ENCODE peak calls at places on chromosomes 1 and 21, in ten cellular contexts. One of them, this sample, is unnamed.

GRCh38 chr21:30257773-30258172 is 25.0 kb downstream of the KRTAP24-1 start:
- DNase-seq in vagina: no peak
- DNase-seq in CD8-positive, alpha-beta T cell: no peak
- DNase-seq in heart left ventricle: no peak
- DNase-seq in fibroblast of lung: peak
- DNase-seq in SJSA1: peak
- DNase-seq in mammary epithelial cell: peak
- DNase-seq in heart right ventricle: no peak
- DNase-seq in caudate nucleus: no peak
- DNase-seq in kidney: no peak
- DNase-seq in this sample: no peak

GRCh38 chr1:110647254-110647891 is 27.4 kb downstream of the KCNA3 start:
- DNase-seq in vagina: no peak
- DNase-seq in CD8-positive, alpha-beta T cell: no peak
- DNase-seq in heart left ventricle: no peak
- DNase-seq in fibroblast of lung: peak
- DNase-seq in SJSA1: no peak
- DNase-seq in mammary epithelial cell: no peak
- DNase-seq in heart right ventricle: no peak
- DNase-seq in caudate nucleus: no peak
- DNase-seq in kidney: no peak
- DNase-seq in this sample: no peak

GRCh38 chr1:212699104-212699838 is 369 bp downstream of the BATF3 start:
- DNase-seq in vagina: peak
- DNase-seq in CD8-positive, alpha-beta T cell: peak
- DNase-seq in heart left ventricle: peak
- DNase-seq in fibroblast of lung: peak
- DNase-seq in SJSA1: peak
- DNase-seq in mammary epithelial cell: no peak
- DNase-seq in heart right ventricle: peak
- DNase-seq in caudate nucleus: no peak
- DNase-seq in kidney: peak
- DNase-seq in this sample: no peak

GRCh38 chr1:179091691-179092165 is 9.9 kb downstream of the TOR3A start:
- DNase-seq in vagina: no peak
- DNase-seq in CD8-positive, alpha-beta T cell: no peak
- DNase-seq in heart left ventricle: no peak
- DNase-seq in fibroblast of lung: peak
- DNase-seq in SJSA1: no peak
- DNase-seq in mammary epithelial cell: peak
- DNase-seq in heart right ventricle: peak
- DNase-seq in caudate nucleus: no peak
- DNase-seq in kidney: peak
- DNase-seq in this sample: no peak

GRCh38 chr1:225299624-225300023 is 128.2 kb downstream of the LBR start:
- DNase-seq in vagina: no peak
- DNase-seq in CD8-positive, alpha-beta T cell: no peak
- DNase-seq in heart left ventricle: no peak
- DNase-seq in fibroblast of lung: no peak
- DNase-seq in SJSA1: no peak
- DNase-seq in mammary epithelial cell: peak
- DNase-seq in heart right ventricle: no peak
- DNase-seq in caudate nucleus: no peak
- DNase-seq in kidney: no peak
- DNase-seq in this sample: no peak

GRCh38 chr1:158146165-158146564 is 34.5 kb upstream of the CD1D start:
- DNase-seq in vagina: no peak
- DNase-seq in CD8-positive, alpha-beta T cell: no peak
- DNase-seq in heart left ventricle: no peak
- DNase-seq in fibroblast of lung: peak
- DNase-seq in SJSA1: no peak
- DNase-seq in mammary epithelial cell: peak
- DNase-seq in heart right ventricle: no peak
- DNase-seq in caudate nucleus: no peak
- DNase-seq in kidney: no peak
- DNase-seq in this sample: no peak

GRCh38 chr1:22976461-22977243 is 4.0 kb upstream of the LACTBL1 start:
- DNase-seq in vagina: no peak
- DNase-seq in CD8-positive, alpha-beta T cell: peak
- DNase-seq in heart left ventricle: no peak
- DNase-seq in fibroblast of lung: peak
- DNase-seq in SJSA1: peak
- DNase-seq in mammary epithelial cell: peak
- DNase-seq in heart right ventricle: peak
- DNase-seq in caudate nucleus: peak
- DNase-seq in kidney: peak
- DNase-seq in this sample: no peak

GRCh38 chr1:203269654-203270020 is 35.7 kb upstream of the BTG2 start:
- DNase-seq in vagina: no peak
- DNase-seq in CD8-positive, alpha-beta T cell: no peak
- DNase-seq in heart left ventricle: no peak
- DNase-seq in fibroblast of lung: no peak
- DNase-seq in SJSA1: no peak
- DNase-seq in mammary epithelial cell: no peak
- DNase-seq in heart right ventricle: no peak
- DNase-seq in caudate nucleus: no peak
- DNase-seq in kidney: no peak
- DNase-seq in this sample: no peak

GRCh38 chr21:34195365-34195764 is 122.0 kb downstream of the MRPS6 start:
- DNase-seq in vagina: no peak
- DNase-seq in CD8-positive, alpha-beta T cell: no peak
- DNase-seq in heart left ventricle: no peak
- DNase-seq in fibroblast of lung: no peak
- DNase-seq in SJSA1: no peak
- DNase-seq in mammary epithelial cell: no peak
- DNase-seq in heart right ventricle: no peak
- DNase-seq in caudate nucleus: no peak
- DNase-seq in kidney: no peak
- DNase-seq in this sample: no peak

GRCh38 chr21:34199121-34199910 is 125.9 kb downstream of the MRPS6 start:
- DNase-seq in vagina: no peak
- DNase-seq in CD8-positive, alpha-beta T cell: no peak
- DNase-seq in heart left ventricle: no peak
- DNase-seq in fibroblast of lung: no peak
- DNase-seq in SJSA1: no peak
- DNase-seq in mammary epithelial cell: no peak
- DNase-seq in heart right ventricle: no peak
- DNase-seq in caudate nucleus: no peak
- DNase-seq in kidney: no peak
- DNase-seq in this sample: no peak

GRCh38 chr21:34198232-34199120 is 125.1 kb downstream of the MRPS6 start:
- DNase-seq in vagina: no peak
- DNase-seq in CD8-positive, alpha-beta T cell: peak
- DNase-seq in heart left ventricle: no peak
- DNase-seq in fibroblast of lung: no peak
- DNase-seq in SJSA1: no peak
- DNase-seq in mammary epithelial cell: no peak
- DNase-seq in heart right ventricle: no peak
- DNase-seq in caudate nucleus: no peak
- DNase-seq in kidney: no peak
- DNase-seq in this sample: no peak

GRCh38 chr21:34196996-34197395 is 123.6 kb downstream of the MRPS6 start:
- DNase-seq in vagina: no peak
- DNase-seq in CD8-positive, alpha-beta T cell: no peak
- DNase-seq in heart left ventricle: no peak
- DNase-seq in fibroblast of lung: no peak
- DNase-seq in SJSA1: no peak
- DNase-seq in mammary epithelial cell: no peak
- DNase-seq in heart right ventricle: no peak
- DNase-seq in caudate nucleus: no peak
- DNase-seq in kidney: no peak
- DNase-seq in this sample: no peak

DNA sequence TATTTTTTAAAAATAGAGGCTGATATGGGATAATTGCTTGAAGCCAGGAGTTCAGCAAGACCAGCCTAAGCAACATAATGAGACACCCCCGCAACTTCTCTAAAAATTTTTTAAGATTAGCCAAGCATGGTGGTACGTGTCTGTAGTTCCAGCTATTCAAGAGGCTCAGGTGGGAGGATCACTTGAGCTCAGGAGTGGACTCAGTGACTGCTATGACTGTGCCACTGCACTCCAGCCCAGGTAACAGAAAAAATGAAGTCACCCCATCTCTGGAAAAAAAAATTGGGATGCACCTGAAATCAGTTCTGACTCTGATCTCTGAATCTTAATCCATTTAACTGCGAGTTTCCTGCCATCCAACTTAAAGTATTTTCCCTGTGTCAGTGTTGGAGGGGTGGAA is 124.2 kb downstream of the MRPS6 start:
- DNase-seq in vagina: no peak
- DNase-seq in CD8-positive, alpha-beta T cell: no peak
- DNase-seq in heart left ventricle: no peak
- DNase-seq in fibroblast of lung: no peak
- DNase-seq in SJSA1: no peak
- DNase-seq in mammary epithelial cell: no peak
- DNase-seq in heart right ventricle: no peak
- DNase-seq in caudate nucleus: no peak
- DNase-seq in kidney: no peak
- DNase-seq in this sample: no peak
- H3K27ac ChIP-seq in vagina: no peak
- H3K27ac ChIP-seq in CD8-positive, alpha-beta T cell: no peak
- H3K27ac ChIP-seq in heart left ventricle: no peak
- H3K27ac ChIP-seq in fibroblast of lung: no peak
- H3K27ac ChIP-seq in SJSA1: no peak
- H3K27ac ChIP-seq in mammary epithelial cell: no peak
- H3K27ac ChIP-seq in heart right ventricle: no peak
- H3K27ac ChIP-seq in caudate nucleus: no peak
- H3K27ac ChIP-seq in kidney: no peak
- H3K27ac ChIP-seq in this sample: no peak

DNA sequence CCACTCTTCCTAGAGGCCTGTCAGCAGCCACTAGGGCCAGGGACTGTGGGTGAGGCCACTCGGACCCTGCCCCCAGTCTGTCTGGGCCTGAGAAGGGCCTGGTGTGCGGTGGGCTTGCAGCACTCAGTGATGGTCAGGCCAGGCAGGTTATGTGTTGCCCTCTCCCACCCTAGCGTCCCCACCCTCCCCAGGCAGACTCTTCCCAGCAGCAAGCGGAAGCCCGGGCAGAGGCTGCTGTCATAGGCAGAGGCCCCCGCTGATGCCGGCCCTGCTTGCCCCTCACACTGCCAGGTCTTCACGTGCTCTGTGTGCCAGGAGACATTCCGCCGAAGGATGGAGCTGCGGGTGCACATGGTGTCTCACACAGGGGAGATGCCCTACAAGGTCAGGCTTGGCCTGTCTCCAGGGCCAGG is 6.6 kb downstream of the ZBTB48 start:
- DNase-seq in vagina: no peak
- DNase-seq in CD8-positive, alpha-beta T cell: no peak
- DNase-seq in heart left ventricle: no peak
- DNase-seq in fibroblast of lung: no peak
- DNase-seq in SJSA1: no peak
- DNase-seq in mammary epithelial cell: no peak
- DNase-seq in heart right ventricle: no peak
- DNase-seq in caudate nucleus: no peak
- DNase-seq in kidney: no peak
- DNase-seq in this sample: no peak
- H3K27ac ChIP-seq in vagina: no peak
- H3K27ac ChIP-seq in CD8-positive, alpha-beta T cell: no peak
- H3K27ac ChIP-seq in heart left ventricle: peak
- H3K27ac ChIP-seq in fibroblast of lung: no peak
- H3K27ac ChIP-seq in SJSA1: no peak
- H3K27ac ChIP-seq in mammary epithelial cell: no peak
- H3K27ac ChIP-seq in heart right ventricle: peak
- H3K27ac ChIP-seq in caudate nucleus: peak
- H3K27ac ChIP-seq in kidney: no peak
- H3K27ac ChIP-seq in this sample: no peak

GRCh38 chr1:201715801-201716741 is 112.9 kb upstream of the IPO9 start:
- DNase-seq in vagina: no peak
- DNase-seq in CD8-positive, alpha-beta T cell: no peak
- DNase-seq in heart left ventricle: peak
- DNase-seq in fibroblast of lung: no peak
- DNase-seq in SJSA1: no peak
- DNase-seq in mammary epithelial cell: no peak
- DNase-seq in heart right ventricle: no peak
- DNase-seq in caudate nucleus: no peak
- DNase-seq in kidney: no peak
- DNase-seq in this sample: no peak
- H3K27ac ChIP-seq in vagina: peak
- H3K27ac ChIP-seq in CD8-positive, alpha-beta T cell: no peak
- H3K27ac ChIP-seq in heart left ventricle: peak
- H3K27ac ChIP-seq in fibroblast of lung: peak
- H3K27ac ChIP-seq in SJSA1: peak
- H3K27ac ChIP-seq in mammary epithelial cell: no peak
- H3K27ac ChIP-seq in heart right ventricle: peak
- H3K27ac ChIP-seq in caudate nucleus: peak
- H3K27ac ChIP-seq in kidney: peak
- H3K27ac ChIP-seq in this sample: peak

DNA sequence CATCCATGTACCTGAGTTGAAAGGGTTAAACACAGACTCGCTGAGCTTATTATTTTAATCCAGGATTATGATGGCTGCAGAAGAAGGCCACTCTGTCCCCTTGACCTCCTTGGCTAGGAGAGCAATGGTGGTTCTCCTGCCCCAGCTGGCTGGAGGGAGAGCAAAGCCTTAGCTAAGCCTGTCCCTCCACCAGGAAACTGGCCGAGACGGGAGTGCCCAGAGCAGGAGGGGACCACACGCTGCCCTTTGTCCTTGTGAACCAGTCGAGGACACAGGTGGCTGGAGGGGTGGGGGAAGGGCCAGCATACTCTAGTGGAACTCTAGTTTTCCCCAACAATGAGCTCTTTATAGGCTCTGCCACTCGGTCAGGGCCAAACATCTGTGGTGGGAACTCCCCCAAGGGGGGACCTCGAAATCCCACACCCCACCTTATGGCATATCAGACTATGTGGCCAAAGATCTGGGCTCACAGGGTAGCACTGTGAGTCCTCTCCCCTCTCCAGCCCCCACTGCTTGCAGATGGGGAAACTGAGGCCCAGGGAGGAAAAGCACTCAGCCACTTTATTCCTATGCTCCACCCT is 12.9 kb downstream of the KIAA1614 start:
- DNase-seq in vagina: no peak
- DNase-seq in CD8-positive, alpha-beta T cell: no peak
- DNase-seq in heart left ventricle: no peak
- DNase-seq in fibroblast of lung: no peak
- DNase-seq in SJSA1: no peak
- DNase-seq in mammary epithelial cell: no peak
- DNase-seq in heart right ventricle: peak
- DNase-seq in caudate nucleus: peak
- DNase-seq in kidney: peak
- DNase-seq in this sample: peak
- H3K27ac ChIP-seq in vagina: peak
- H3K27ac ChIP-seq in CD8-positive, alpha-beta T cell: no peak
- H3K27ac ChIP-seq in heart left ventricle: peak
- H3K27ac ChIP-seq in fibroblast of lung: no peak
- H3K27ac ChIP-seq in SJSA1: no peak
- H3K27ac ChIP-seq in mammary epithelial cell: no peak
- H3K27ac ChIP-seq in heart right ventricle: peak
- H3K27ac ChIP-seq in caudate nucleus: peak
- H3K27ac ChIP-seq in kidney: peak
- H3K27ac ChIP-seq in this sample: peak

GRCh38 chr1:8477199-8477982 is 159.5 kb downstream of the SLC45A1 start:
- DNase-seq in vagina: no peak
- DNase-seq in CD8-positive, alpha-beta T cell: no peak
- DNase-seq in heart left ventricle: no peak
- DNase-seq in fibroblast of lung: no peak
- DNase-seq in SJSA1: no peak
- DNase-seq in mammary epithelial cell: no peak
- DNase-seq in heart right ventricle: no peak
- DNase-seq in caudate nucleus: no peak
- DNase-seq in kidney: no peak
- DNase-seq in this sample: no peak
- H3K27ac ChIP-seq in vagina: peak
- H3K27ac ChIP-seq in CD8-positive, alpha-beta T cell: no peak
- H3K27ac ChIP-seq in heart left ventricle: no peak
- H3K27ac ChIP-seq in fibroblast of lung: peak
- H3K27ac ChIP-seq in SJSA1: no peak
- H3K27ac ChIP-seq in mammary epithelial cell: no peak
- H3K27ac ChIP-seq in heart right ventricle: no peak
- H3K27ac ChIP-seq in caudate nucleus: no peak
- H3K27ac ChIP-seq in kidney: no peak
- H3K27ac ChIP-seq in this sample: no peak

GRCh38 chr1:64019818-64020217 is 183.6 kb upstream of the UBE2U start:
- DNase-seq in vagina: no peak
- DNase-seq in CD8-positive, alpha-beta T cell: no peak
- DNase-seq in heart left ventricle: no peak
- DNase-seq in fibroblast of lung: peak
- DNase-seq in SJSA1: peak
- DNase-seq in mammary epithelial cell: peak
- DNase-seq in heart right ventricle: no peak
- DNase-seq in caudate nucleus: no peak
- DNase-seq in kidney: no peak
- DNase-seq in this sample: no peak
- H3K27ac ChIP-seq in vagina: peak
- H3K27ac ChIP-seq in CD8-positive, alpha-beta T cell: no peak
- H3K27ac ChIP-seq in heart left ventricle: no peak
- H3K27ac ChIP-seq in fibroblast of lung: peak
- H3K27ac ChIP-seq in SJSA1: peak
- H3K27ac ChIP-seq in mammary epithelial cell: no peak
- H3K27ac ChIP-seq in heart right ventricle: peak
- H3K27ac ChIP-seq in caudate nucleus: peak
- H3K27ac ChIP-seq in kidney: no peak
- H3K27ac ChIP-seq in this sample: no peak

This sample was measured in substantia nigra.